ENCODE peak calls at places on chromosomes 5 and 9, in five cellular contexts. One of them, this sample, is unnamed.

GRCh38 chr5:88870280-88870679 is 12.7 kb downstream of the MEF2C start:
- DNase-seq in left ventricle myocardium inferior: no peak
- DNase-seq in cerebellum: peak; percentile 20
- DNase-seq in stimulated activated CD4-positive, alpha-beta T cell treated with anti-CD3 and anti-CD28 coated beads, Interleukin-1b, Interleukin-23, amount 100 ng/mL, for 4 hours: no peak
- DNase-seq in activated T-helper 1 cell treated with Interleukin-2 at 50 U/mL for 16 hours: no peak
- DNase-seq in this sample: no peak

GRCh38 chr9:89366711-89367110 is 48.4 kb downstream of the SECISBP2 start:
- DNase-seq in left ventricle myocardium inferior: no peak
- DNase-seq in activated T-helper 1 cell treated with Interleukin-2 at 50 U/mL for 16 hours: no peak
- DNase-seq in stimulated activated CD4-positive, alpha-beta T cell treated with anti-CD3 and anti-CD28 coated beads, Interleukin-1b, Interleukin-23, amount 100 ng/mL, for 4 hours: no peak
- DNase-seq in cerebellum: no peak
- DNase-seq in this sample: no peak

GRCh38 chr9:93093449-93094293 is 2.3 kb upstream of the CARD19 start:
- DNase-seq in stimulated activated CD4-positive, alpha-beta T cell treated with anti-CD3 and anti-CD28 coated beads, Interleukin-1b, Interleukin-23, amount 100 ng/mL, for 4 hours: no peak
- DNase-seq in activated T-helper 1 cell treated with Interleukin-2 at 50 U/mL for 16 hours: no peak
- DNase-seq in left ventricle myocardium inferior: no peak
- DNase-seq in cerebellum: no peak
- DNase-seq in this sample: no peak

GRCh38 chr9:102507044-102507687 is 488.0 kb upstream of the CYLC2 start:
- DNase-seq in activated T-helper 1 cell treated with Interleukin-2 at 50 U/mL for 16 hours: no peak
- DNase-seq in stimulated activated CD4-positive, alpha-beta T cell treated with anti-CD3 and anti-CD28 coated beads, Interleukin-1b, Interleukin-23, amount 100 ng/mL, for 4 hours: no peak
- DNase-seq in left ventricle myocardium inferior: no peak
- DNase-seq in cerebellum: no peak
- DNase-seq in this sample: no peak

GRCh38 chr5:1420211-1421195 is 24.7 kb downstream of the SLC6A3 start:
- DNase-seq in left ventricle myocardium inferior: no peak
- DNase-seq in stimulated activated CD4-positive, alpha-beta T cell treated with anti-CD3 and anti-CD28 coated beads, Interleukin-1b, Interleukin-23, amount 100 ng/mL, for 4 hours: no peak
- DNase-seq in cerebellum: peak; percentile 73
- DNase-seq in activated T-helper 1 cell treated with Interleukin-2 at 50 U/mL for 16 hours: no peak
- DNase-seq in this sample: peak; percentile 78

GRCh38 chr5:68562308-68562707 is 346.8 kb downstream of the PIK3R1 start:
- DNase-seq in activated T-helper 1 cell treated with Interleukin-2 at 50 U/mL for 16 hours: no peak
- DNase-seq in left ventricle myocardium inferior: no peak
- DNase-seq in cerebellum: no peak
- DNase-seq in stimulated activated CD4-positive, alpha-beta T cell treated with anti-CD3 and anti-CD28 coated beads, Interleukin-1b, Interleukin-23, amount 100 ng/mL, for 4 hours: no peak
- DNase-seq in this sample: no peak

GRCh38 chr9:105116047-105116868 is 128.2 kb upstream of the SLC44A1 start:
- DNase-seq in stimulated activated CD4-positive, alpha-beta T cell treated with anti-CD3 and anti-CD28 coated beads, Interleukin-1b, Interleukin-23, amount 100 ng/mL, for 4 hours: no peak
- DNase-seq in activated T-helper 1 cell treated with Interleukin-2 at 50 U/mL for 16 hours: no peak
- DNase-seq in cerebellum: no peak
- DNase-seq in left ventricle myocardium inferior: no peak
- DNase-seq in this sample: no peak

GRCh38 chr5:95620030-95620869 is at the start of gene GPR150:
- DNase-seq in left ventricle myocardium inferior: peak; percentile 44
- DNase-seq in cerebellum: peak; percentile 14
- DNase-seq in stimulated activated CD4-positive, alpha-beta T cell treated with anti-CD3 and anti-CD28 coated beads, Interleukin-1b, Interleukin-23, amount 100 ng/mL, for 4 hours: peak; percentile 43
- DNase-seq in activated T-helper 1 cell treated with Interleukin-2 at 50 U/mL for 16 hours: peak; percentile 55
- DNase-seq in this sample: peak; percentile 71

GRCh38 chr9:93116049-93116961 is 17.7 kb downstream of the NINJ1 start:
- DNase-seq in stimulated activated CD4-positive, alpha-beta T cell treated with anti-CD3 and anti-CD28 coated beads, Interleukin-1b, Interleukin-23, amount 100 ng/mL, for 4 hours: no peak
- DNase-seq in cerebellum: no peak
- DNase-seq in activated T-helper 1 cell treated with Interleukin-2 at 50 U/mL for 16 hours: no peak
- DNase-seq in left ventricle myocardium inferior: peak; percentile 72
- DNase-seq in this sample: peak; percentile 44

GRCh38 chr5:30156156-30156555 is 1037.3 kb upstream of the CDH6 start:
- DNase-seq in left ventricle myocardium inferior: no peak
- DNase-seq in activated T-helper 1 cell treated with Interleukin-2 at 50 U/mL for 16 hours: no peak
- DNase-seq in cerebellum: no peak
- DNase-seq in stimulated activated CD4-positive, alpha-beta T cell treated with anti-CD3 and anti-CD28 coated beads, Interleukin-1b, Interleukin-23, amount 100 ng/mL, for 4 hours: no peak
- DNase-seq in this sample: no peak

GRCh38 chr9:123375725-123376132 is 19.7 kb downstream of the CRB2 start:
- DNase-seq in activated T-helper 1 cell treated with Interleukin-2 at 50 U/mL for 16 hours: no peak
- DNase-seq in stimulated activated CD4-positive, alpha-beta T cell treated with anti-CD3 and anti-CD28 coated beads, Interleukin-1b, Interleukin-23, amount 100 ng/mL, for 4 hours: no peak
- DNase-seq in left ventricle myocardium inferior: no peak
- DNase-seq in cerebellum: peak; percentile 32
- DNase-seq in this sample: peak; percentile 68

GRCh38 chr5:172666251-172666650 is 25.2 kb downstream of the NEURL1B start:
- DNase-seq in activated T-helper 1 cell treated with Interleukin-2 at 50 U/mL for 16 hours: no peak
- DNase-seq in stimulated activated CD4-positive, alpha-beta T cell treated with anti-CD3 and anti-CD28 coated beads, Interleukin-1b, Interleukin-23, amount 100 ng/mL, for 4 hours: no peak
- DNase-seq in cerebellum: no peak
- DNase-seq in left ventricle myocardium inferior: no peak
- DNase-seq in this sample: no peak

GRCh38 chr5:135007749-135008363 is 26.2 kb downstream of the PITX1 start:
- DNase-seq in activated T-helper 1 cell treated with Interleukin-2 at 50 U/mL for 16 hours: no peak
- DNase-seq in cerebellum: no peak
- DNase-seq in left ventricle myocardium inferior: no peak
- DNase-seq in stimulated activated CD4-positive, alpha-beta T cell treated with anti-CD3 and anti-CD28 coated beads, Interleukin-1b, Interleukin-23, amount 100 ng/mL, for 4 hours: no peak
- DNase-seq in this sample: peak; percentile 1

GRCh38 chr5:1363160-1363559 is 18.3 kb upstream of the CLPTM1L start:
- DNase-seq in stimulated activated CD4-positive, alpha-beta T cell treated with anti-CD3 and anti-CD28 coated beads, Interleukin-1b, Interleukin-23, amount 100 ng/mL, for 4 hours: no peak
- DNase-seq in cerebellum: no peak
- DNase-seq in activated T-helper 1 cell treated with Interleukin-2 at 50 U/mL for 16 hours: no peak
- DNase-seq in left ventricle myocardium inferior: no peak
- DNase-seq in this sample: no peak

GRCh38 chr5:12023614-12024241 is 119.5 kb upstream of the CTNND2 start:
- DNase-seq in cerebellum: peak; percentile 43
- DNase-seq in stimulated activated CD4-positive, alpha-beta T cell treated with anti-CD3 and anti-CD28 coated beads, Interleukin-1b, Interleukin-23, amount 100 ng/mL, for 4 hours: no peak
- DNase-seq in left ventricle myocardium inferior: no peak
- DNase-seq in activated T-helper 1 cell treated with Interleukin-2 at 50 U/mL for 16 hours: no peak
- DNase-seq in this sample: peak; percentile 35

GRCh38 chr5:151251001-151251551 is 1.9 kb upstream of the GM2A start:
- DNase-seq in left ventricle myocardium inferior: no peak
- DNase-seq in stimulated activated CD4-positive, alpha-beta T cell treated with anti-CD3 and anti-CD28 coated beads, Interleukin-1b, Interleukin-23, amount 100 ng/mL, for 4 hours: no peak
- DNase-seq in cerebellum: no peak
- DNase-seq in activated T-helper 1 cell treated with Interleukin-2 at 50 U/mL for 16 hours: no peak
- DNase-seq in this sample: no peak

GRCh38 chr5:31492824-31493223 is 39.1 kb downstream of the DROSHA start:
- DNase-seq in cerebellum: no peak
- DNase-seq in activated T-helper 1 cell treated with Interleukin-2 at 50 U/mL for 16 hours: no peak
- DNase-seq in stimulated activated CD4-positive, alpha-beta T cell treated with anti-CD3 and anti-CD28 coated beads, Interleukin-1b, Interleukin-23, amount 100 ng/mL, for 4 hours: no peak
- DNase-seq in left ventricle myocardium inferior: no peak
- DNase-seq in this sample: no peak

GRCh38 chr9:16828335-16829281 is 41.9 kb downstream of the BNC2 start:
- DNase-seq in stimulated activated CD4-positive, alpha-beta T cell treated with anti-CD3 and anti-CD28 coated beads, Interleukin-1b, Interleukin-23, amount 100 ng/mL, for 4 hours: no peak
- DNase-seq in left ventricle myocardium inferior: peak; percentile 49
- DNase-seq in cerebellum: no peak
- DNase-seq in activated T-helper 1 cell treated with Interleukin-2 at 50 U/mL for 16 hours: no peak
- DNase-seq in this sample: peak; percentile 71

GRCh38 chr5:124527220-124527991 is 219.0 kb downstream of the ZNF608 start:
- DNase-seq in stimulated activated CD4-positive, alpha-beta T cell treated with anti-CD3 and anti-CD28 coated beads, Interleukin-1b, Interleukin-23, amount 100 ng/mL, for 4 hours: no peak
- DNase-seq in cerebellum: no peak
- DNase-seq in left ventricle myocardium inferior: no peak
- DNase-seq in activated T-helper 1 cell treated with Interleukin-2 at 50 U/mL for 16 hours: no peak
- DNase-seq in this sample: no peak

GRCh38 chr5:956941-957729 is 51.5 kb upstream of the NKD2 start:
- DNase-seq in cerebellum: no peak
- DNase-seq in left ventricle myocardium inferior: no peak
- DNase-seq in stimulated activated CD4-positive, alpha-beta T cell treated with anti-CD3 and anti-CD28 coated beads, Interleukin-1b, Interleukin-23, amount 100 ng/mL, for 4 hours: no peak
- DNase-seq in activated T-helper 1 cell treated with Interleukin-2 at 50 U/mL for 16 hours: no peak
- DNase-seq in this sample: peak; percentile 91

GRCh38 chr5:135140805-135141204 is 106.8 kb upstream of the PITX1 start:
- DNase-seq in left ventricle myocardium inferior: no peak
- DNase-seq in activated T-helper 1 cell treated with Interleukin-2 at 50 U/mL for 16 hours: no peak
- DNase-seq in cerebellum: no peak
- DNase-seq in stimulated activated CD4-positive, alpha-beta T cell treated with anti-CD3 and anti-CD28 coated beads, Interleukin-1b, Interleukin-23, amount 100 ng/mL, for 4 hours: no peak
- DNase-seq in this sample: peak; percentile 75

GRCh38 chr9:136018257-136019031 is 57.3 kb upstream of the UBAC1 start:
- DNase-seq in cerebellum: no peak
- DNase-seq in activated T-helper 1 cell treated with Interleukin-2 at 50 U/mL for 16 hours: no peak
- DNase-seq in left ventricle myocardium inferior: peak; percentile 9
- DNase-seq in stimulated activated CD4-positive, alpha-beta T cell treated with anti-CD3 and anti-CD28 coated beads, Interleukin-1b, Interleukin-23, amount 100 ng/mL, for 4 hours: no peak
- DNase-seq in this sample: no peak

GRCh38 chr9:98570663-98571440 is 137.9 kb downstream of the GABBR2 start:
- DNase-seq in left ventricle myocardium inferior: no peak
- DNase-seq in stimulated activated CD4-positive, alpha-beta T cell treated with anti-CD3 and anti-CD28 coated beads, Interleukin-1b, Interleukin-23, amount 100 ng/mL, for 4 hours: no peak
- DNase-seq in cerebellum: peak; percentile 40
- DNase-seq in activated T-helper 1 cell treated with Interleukin-2 at 50 U/mL for 16 hours: no peak
- DNase-seq in this sample: no peak

GRCh38 chr9:37839491-37840461 is 39.2 kb downstream of the DCAF10 start:
- DNase-seq in activated T-helper 1 cell treated with Interleukin-2 at 50 U/mL for 16 hours: no peak
- DNase-seq in stimulated activated CD4-positive, alpha-beta T cell treated with anti-CD3 and anti-CD28 coated beads, Interleukin-1b, Interleukin-23, amount 100 ng/mL, for 4 hours: no peak
- DNase-seq in cerebellum: no peak
- DNase-seq in left ventricle myocardium inferior: no peak
- DNase-seq in this sample: no peak

GRCh38 chr5:88515881-88516819 is 247.5 kb upstream of the TMEM161B start:
- DNase-seq in stimulated activated CD4-positive, alpha-beta T cell treated with anti-CD3 and anti-CD28 coated beads, Interleukin-1b, Interleukin-23, amount 100 ng/mL, for 4 hours: no peak
- DNase-seq in cerebellum: no peak
- DNase-seq in left ventricle myocardium inferior: no peak
- DNase-seq in activated T-helper 1 cell treated with Interleukin-2 at 50 U/mL for 16 hours: no peak
- DNase-seq in this sample: no peak

GRCh38 chr5:15535938-15536337 is 36.0 kb downstream of the FBXL7 start:
- DNase-seq in activated T-helper 1 cell treated with Interleukin-2 at 50 U/mL for 16 hours: no peak
- DNase-seq in cerebellum: no peak
- DNase-seq in stimulated activated CD4-positive, alpha-beta T cell treated with anti-CD3 and anti-CD28 coated beads, Interleukin-1b, Interleukin-23, amount 100 ng/mL, for 4 hours: no peak
- DNase-seq in left ventricle myocardium inferior: no peak
- DNase-seq in this sample: no peak

GRCh38 chr9:35510745-35511428 is 21.0 kb downstream of the RUSC2 start:
- DNase-seq in activated T-helper 1 cell treated with Interleukin-2 at 50 U/mL for 16 hours: no peak
- DNase-seq in cerebellum: no peak
- DNase-seq in stimulated activated CD4-positive, alpha-beta T cell treated with anti-CD3 and anti-CD28 coated beads, Interleukin-1b, Interleukin-23, amount 100 ng/mL, for 4 hours: no peak
- DNase-seq in left ventricle myocardium inferior: peak; percentile 84
- DNase-seq in this sample: peak; percentile 61

GRCh38 chr9:94805585-94805984 is 79.1 kb downstream of the AOPEP start:
- DNase-seq in left ventricle myocardium inferior: no peak
- DNase-seq in stimulated activated CD4-positive, alpha-beta T cell treated with anti-CD3 and anti-CD28 coated beads, Interleukin-1b, Interleukin-23, amount 100 ng/mL, for 4 hours: no peak
- DNase-seq in activated T-helper 1 cell treated with Interleukin-2 at 50 U/mL for 16 hours: no peak
- DNase-seq in cerebellum: no peak
- DNase-seq in this sample: peak; percentile 87

GRCh38 chr9:114621975-114622609 is 11.0 kb downstream of the TMEM268 start:
- DNase-seq in stimulated activated CD4-positive, alpha-beta T cell treated with anti-CD3 and anti-CD28 coated beads, Interleukin-1b, Interleukin-23, amount 100 ng/mL, for 4 hours: no peak
- DNase-seq in left ventricle myocardium inferior: no peak
- DNase-seq in cerebellum: no peak
- DNase-seq in activated T-helper 1 cell treated with Interleukin-2 at 50 U/mL for 16 hours: no peak
- DNase-seq in this sample: peak; percentile 82

GRCh38 chr5:74810915-74811314 is 43.9 kb downstream of the NSA2 start:
- DNase-seq in left ventricle myocardium inferior: no peak
- DNase-seq in stimulated activated CD4-positive, alpha-beta T cell treated with anti-CD3 and anti-CD28 coated beads, Interleukin-1b, Interleukin-23, amount 100 ng/mL, for 4 hours: no peak
- DNase-seq in cerebellum: no peak
- DNase-seq in activated T-helper 1 cell treated with Interleukin-2 at 50 U/mL for 16 hours: no peak
- DNase-seq in this sample: no peak

GRCh38 chr9:114677418-114677817 is 4.6 kb downstream of the TEX48 start:
- DNase-seq in cerebellum: no peak
- DNase-seq in left ventricle myocardium inferior: no peak
- DNase-seq in activated T-helper 1 cell treated with Interleukin-2 at 50 U/mL for 16 hours: no peak
- DNase-seq in stimulated activated CD4-positive, alpha-beta T cell treated with anti-CD3 and anti-CD28 coated beads, Interleukin-1b, Interleukin-23, amount 100 ng/mL, for 4 hours: no peak
- DNase-seq in this sample: peak; percentile 92

This sample was measured in GM03348.